ENCODE peak calls at places on chromosomes 7 and 10, in nine cellular contexts. One of them, this sample, is unnamed.

GRCh38 chr7:81725496-81726117 is 44.2 kb downstream of the HGF start:
- DNase-seq in pancreas: no peak
- DNase-seq in HFF-Myc: peak
- DNase-seq in progenitor cell of endocrine pancreas: no peak
- DNase-seq in fibroblast of lung: peak
- DNase-seq in AG04450: peak
- DNase-seq in neural progenitor cell: no peak
- DNase-seq in upper lobe of left lung: no peak
- DNase-seq in AG04449: peak
- DNase-seq in this sample: no peak

GRCh38 chr7:150857276-150858055 is 5.1 kb downstream of the AOC1 start:
- DNase-seq in pancreas: no peak
- DNase-seq in HFF-Myc: no peak
- DNase-seq in progenitor cell of endocrine pancreas: no peak
- DNase-seq in fibroblast of lung: no peak
- DNase-seq in AG04450: no peak
- DNase-seq in neural progenitor cell: no peak
- DNase-seq in upper lobe of left lung: peak
- DNase-seq in AG04449: no peak
- DNase-seq in this sample: no peak

GRCh38 chr7:45071528-45071927 is 17.2 kb downstream of the NACAD start:
- DNase-seq in pancreas: no peak
- DNase-seq in HFF-Myc: no peak
- DNase-seq in progenitor cell of endocrine pancreas: no peak
- DNase-seq in fibroblast of lung: no peak
- DNase-seq in AG04450: no peak
- DNase-seq in neural progenitor cell: no peak
- DNase-seq in upper lobe of left lung: no peak
- DNase-seq in AG04449: no peak
- DNase-seq in this sample: no peak

GRCh38 chr7:117149692-117150091 is 173.2 kb downstream of the WNT2 start:
- DNase-seq in pancreas: no peak
- DNase-seq in HFF-Myc: no peak
- DNase-seq in progenitor cell of endocrine pancreas: no peak
- DNase-seq in fibroblast of lung: no peak
- DNase-seq in AG04450: no peak
- DNase-seq in neural progenitor cell: no peak
- DNase-seq in upper lobe of left lung: no peak
- DNase-seq in AG04449: no peak
- DNase-seq in this sample: no peak

GRCh38 chr7:117169907-117170306 is 153.0 kb downstream of the WNT2 start:
- DNase-seq in pancreas: peak
- DNase-seq in HFF-Myc: no peak
- DNase-seq in progenitor cell of endocrine pancreas: no peak
- DNase-seq in fibroblast of lung: no peak
- DNase-seq in AG04450: no peak
- DNase-seq in neural progenitor cell: no peak
- DNase-seq in upper lobe of left lung: no peak
- DNase-seq in AG04449: no peak
- DNase-seq in this sample: no peak

GRCh38 chr7:31466036-31466435 is 47.9 kb upstream of the ITPRID1 start:
- DNase-seq in pancreas: no peak
- DNase-seq in HFF-Myc: no peak
- DNase-seq in progenitor cell of endocrine pancreas: no peak
- DNase-seq in fibroblast of lung: no peak
- DNase-seq in AG04450: no peak
- DNase-seq in neural progenitor cell: no peak
- DNase-seq in upper lobe of left lung: no peak
- DNase-seq in AG04449: no peak
- DNase-seq in this sample: no peak

GRCh38 chr10:82768040-82768439 is 893.0 kb downstream of the NRG3 start:
- DNase-seq in pancreas: no peak
- DNase-seq in HFF-Myc: no peak
- DNase-seq in progenitor cell of endocrine pancreas: no peak
- DNase-seq in fibroblast of lung: no peak
- DNase-seq in AG04450: no peak
- DNase-seq in neural progenitor cell: no peak
- DNase-seq in upper lobe of left lung: no peak
- DNase-seq in AG04449: no peak
- DNase-seq in this sample: no peak

GRCh38 chr10:122054046-122055025 is 65.4 kb downstream of the TACC2 start:
- DNase-seq in pancreas: peak
- DNase-seq in HFF-Myc: no peak
- DNase-seq in progenitor cell of endocrine pancreas: no peak
- DNase-seq in fibroblast of lung: peak
- DNase-seq in AG04450: no peak
- DNase-seq in neural progenitor cell: peak
- DNase-seq in upper lobe of left lung: no peak
- DNase-seq in AG04449: no peak
- DNase-seq in this sample: no peak

GRCh38 chr7:67937717-67938191 is 941.1 kb downstream of the TYW1 start:
- DNase-seq in pancreas: no peak
- DNase-seq in HFF-Myc: no peak
- DNase-seq in progenitor cell of endocrine pancreas: no peak
- DNase-seq in fibroblast of lung: peak
- DNase-seq in AG04450: no peak
- DNase-seq in neural progenitor cell: no peak
- DNase-seq in upper lobe of left lung: no peak
- DNase-seq in AG04449: peak
- DNase-seq in this sample: no peak

GRCh38 chr10:87861566-87861952 is 1.8 kb downstream of the KLLN start:
- DNase-seq in pancreas: peak
- DNase-seq in HFF-Myc: no peak
- DNase-seq in progenitor cell of endocrine pancreas: peak
- DNase-seq in fibroblast of lung: peak
- DNase-seq in AG04450: peak
- DNase-seq in neural progenitor cell: peak
- DNase-seq in upper lobe of left lung: no peak
- DNase-seq in AG04449: no peak
- DNase-seq in this sample: peak

DNA sequence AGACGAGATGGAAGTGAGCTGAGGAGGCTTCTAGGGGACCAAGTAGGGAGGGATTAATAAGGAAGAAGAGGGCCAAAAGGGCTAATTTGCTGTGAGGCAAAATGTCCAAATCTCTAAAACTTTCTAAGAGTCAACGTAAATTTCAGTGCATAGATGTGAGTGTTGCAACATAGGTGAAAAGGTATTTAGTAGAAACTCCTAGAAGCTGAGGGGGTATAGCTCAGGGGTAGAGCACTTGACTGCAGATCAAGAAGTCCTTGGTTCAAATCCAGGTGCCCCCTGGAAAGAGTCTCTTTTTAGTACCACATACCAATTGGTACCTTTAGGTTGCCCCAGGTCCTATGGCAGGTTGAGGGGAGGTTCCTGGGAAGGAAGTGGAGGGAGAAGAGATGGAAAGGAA is 48.7 kb upstream of the ZNF746 start:
- DNase-seq in pancreas: no peak
- DNase-seq in HFF-Myc: no peak
- DNase-seq in progenitor cell of endocrine pancreas: no peak
- DNase-seq in fibroblast of lung: no peak
- DNase-seq in AG04450: no peak
- DNase-seq in neural progenitor cell: no peak
- DNase-seq in upper lobe of left lung: no peak
- DNase-seq in AG04449: no peak
- DNase-seq in this sample: no peak
- TF ChIP-seq CTCF in pancreas: no peak
- TF ChIP-seq CTCF in HFF-Myc: no peak
- TF ChIP-seq CTCF in progenitor cell of endocrine pancreas: no peak
- TF ChIP-seq CTCF in fibroblast of lung: no peak
- TF ChIP-seq CTCF in AG04450: no peak
- TF ChIP-seq CTCF in neural progenitor cell: no peak
- TF ChIP-seq CTCF in upper lobe of left lung: no peak
- TF ChIP-seq CTCF in AG04449: no peak
- TF ChIP-seq CTCF in this sample: no peak

GRCh38 chr10:96047004-96047649 is 3.7 kb downstream of the CCNJ start:
- DNase-seq in pancreas: no peak
- DNase-seq in HFF-Myc: no peak
- DNase-seq in progenitor cell of endocrine pancreas: no peak
- DNase-seq in fibroblast of lung: no peak
- DNase-seq in AG04450: no peak
- DNase-seq in neural progenitor cell: no peak
- DNase-seq in upper lobe of left lung: no peak
- DNase-seq in AG04449: no peak
- DNase-seq in this sample: no peak
- TF ChIP-seq CTCF in pancreas: no peak
- TF ChIP-seq CTCF in HFF-Myc: no peak
- TF ChIP-seq CTCF in progenitor cell of endocrine pancreas: no peak
- TF ChIP-seq CTCF in fibroblast of lung: no peak
- TF ChIP-seq CTCF in AG04450: no peak
- TF ChIP-seq CTCF in neural progenitor cell: peak
- TF ChIP-seq CTCF in upper lobe of left lung: no peak
- TF ChIP-seq CTCF in AG04449: no peak
- TF ChIP-seq CTCF in this sample: peak

GRCh38 chr7:156109988-156110387 is 297.7 kb upstream of the SHH start:
- DNase-seq in pancreas: no peak
- DNase-seq in HFF-Myc: no peak
- DNase-seq in progenitor cell of endocrine pancreas: no peak
- DNase-seq in fibroblast of lung: no peak
- DNase-seq in AG04450: no peak
- DNase-seq in neural progenitor cell: no peak
- DNase-seq in upper lobe of left lung: no peak
- DNase-seq in AG04449: no peak
- DNase-seq in this sample: no peak

GRCh38 chr7:156109076-156109475 is 296.8 kb upstream of the SHH start:
- DNase-seq in pancreas: no peak
- DNase-seq in HFF-Myc: no peak
- DNase-seq in progenitor cell of endocrine pancreas: no peak
- DNase-seq in fibroblast of lung: no peak
- DNase-seq in AG04450: no peak
- DNase-seq in neural progenitor cell: no peak
- DNase-seq in upper lobe of left lung: no peak
- DNase-seq in AG04449: no peak
- DNase-seq in this sample: no peak

GRCh38 chr7:156105337-156106106 is 293.3 kb upstream of the SHH start:
- DNase-seq in pancreas: no peak
- DNase-seq in HFF-Myc: no peak
- DNase-seq in progenitor cell of endocrine pancreas: no peak
- DNase-seq in fibroblast of lung: no peak
- DNase-seq in AG04450: no peak
- DNase-seq in neural progenitor cell: no peak
- DNase-seq in upper lobe of left lung: no peak
- DNase-seq in AG04449: no peak
- DNase-seq in this sample: no peak

GRCh38 chr7:156106107-156106426 is 293.8 kb upstream of the SHH start:
- DNase-seq in pancreas: no peak
- DNase-seq in HFF-Myc: no peak
- DNase-seq in progenitor cell of endocrine pancreas: no peak
- DNase-seq in fibroblast of lung: no peak
- DNase-seq in AG04450: no peak
- DNase-seq in neural progenitor cell: no peak
- DNase-seq in upper lobe of left lung: no peak
- DNase-seq in AG04449: no peak
- DNase-seq in this sample: no peak

GRCh38 chr7:156107957-156108356 is 295.7 kb upstream of the SHH start:
- DNase-seq in pancreas: no peak
- DNase-seq in HFF-Myc: no peak
- DNase-seq in progenitor cell of endocrine pancreas: no peak
- DNase-seq in fibroblast of lung: no peak
- DNase-seq in AG04450: no peak
- DNase-seq in neural progenitor cell: no peak
- DNase-seq in upper lobe of left lung: no peak
- DNase-seq in AG04449: no peak
- DNase-seq in this sample: no peak
- TF ChIP-seq CTCF in pancreas: no peak
- TF ChIP-seq CTCF in HFF-Myc: no peak
- TF ChIP-seq CTCF in progenitor cell of endocrine pancreas: no peak
- TF ChIP-seq CTCF in fibroblast of lung: no peak
- TF ChIP-seq CTCF in AG04450: no peak
- TF ChIP-seq CTCF in neural progenitor cell: no peak
- TF ChIP-seq CTCF in upper lobe of left lung: no peak
- TF ChIP-seq CTCF in AG04449: no peak
- TF ChIP-seq CTCF in this sample: no peak

GRCh38 chr10:79113827-79114226 is 45.1 kb downstream of the ZMIZ1 start:
- DNase-seq in pancreas: no peak
- DNase-seq in HFF-Myc: no peak
- DNase-seq in progenitor cell of endocrine pancreas: no peak
- DNase-seq in fibroblast of lung: no peak
- DNase-seq in AG04450: no peak
- DNase-seq in neural progenitor cell: peak
- DNase-seq in upper lobe of left lung: no peak
- DNase-seq in AG04449: no peak
- DNase-seq in this sample: no peak

GRCh38 chr10:79116363-79116762 is 47.6 kb downstream of the ZMIZ1 start:
- DNase-seq in pancreas: no peak
- DNase-seq in HFF-Myc: no peak
- DNase-seq in progenitor cell of endocrine pancreas: no peak
- DNase-seq in fibroblast of lung: no peak
- DNase-seq in AG04450: no peak
- DNase-seq in neural progenitor cell: no peak
- DNase-seq in upper lobe of left lung: no peak
- DNase-seq in AG04449: no peak
- DNase-seq in this sample: no peak

GRCh38 chr10:79116801-79117723 is 48.3 kb downstream of the ZMIZ1 start:
- DNase-seq in pancreas: peak
- DNase-seq in HFF-Myc: no peak
- DNase-seq in progenitor cell of endocrine pancreas: no peak
- DNase-seq in fibroblast of lung: peak
- DNase-seq in AG04450: no peak
- DNase-seq in neural progenitor cell: no peak
- DNase-seq in upper lobe of left lung: no peak
- DNase-seq in AG04449: no peak
- DNase-seq in this sample: peak

GRCh38 chr10:79115302-79115701 is 46.5 kb downstream of the ZMIZ1 start:
- DNase-seq in pancreas: no peak
- DNase-seq in HFF-Myc: no peak
- DNase-seq in progenitor cell of endocrine pancreas: no peak
- DNase-seq in fibroblast of lung: no peak
- DNase-seq in AG04450: no peak
- DNase-seq in neural progenitor cell: no peak
- DNase-seq in upper lobe of left lung: no peak
- DNase-seq in AG04449: no peak
- DNase-seq in this sample: no peak

DNA sequence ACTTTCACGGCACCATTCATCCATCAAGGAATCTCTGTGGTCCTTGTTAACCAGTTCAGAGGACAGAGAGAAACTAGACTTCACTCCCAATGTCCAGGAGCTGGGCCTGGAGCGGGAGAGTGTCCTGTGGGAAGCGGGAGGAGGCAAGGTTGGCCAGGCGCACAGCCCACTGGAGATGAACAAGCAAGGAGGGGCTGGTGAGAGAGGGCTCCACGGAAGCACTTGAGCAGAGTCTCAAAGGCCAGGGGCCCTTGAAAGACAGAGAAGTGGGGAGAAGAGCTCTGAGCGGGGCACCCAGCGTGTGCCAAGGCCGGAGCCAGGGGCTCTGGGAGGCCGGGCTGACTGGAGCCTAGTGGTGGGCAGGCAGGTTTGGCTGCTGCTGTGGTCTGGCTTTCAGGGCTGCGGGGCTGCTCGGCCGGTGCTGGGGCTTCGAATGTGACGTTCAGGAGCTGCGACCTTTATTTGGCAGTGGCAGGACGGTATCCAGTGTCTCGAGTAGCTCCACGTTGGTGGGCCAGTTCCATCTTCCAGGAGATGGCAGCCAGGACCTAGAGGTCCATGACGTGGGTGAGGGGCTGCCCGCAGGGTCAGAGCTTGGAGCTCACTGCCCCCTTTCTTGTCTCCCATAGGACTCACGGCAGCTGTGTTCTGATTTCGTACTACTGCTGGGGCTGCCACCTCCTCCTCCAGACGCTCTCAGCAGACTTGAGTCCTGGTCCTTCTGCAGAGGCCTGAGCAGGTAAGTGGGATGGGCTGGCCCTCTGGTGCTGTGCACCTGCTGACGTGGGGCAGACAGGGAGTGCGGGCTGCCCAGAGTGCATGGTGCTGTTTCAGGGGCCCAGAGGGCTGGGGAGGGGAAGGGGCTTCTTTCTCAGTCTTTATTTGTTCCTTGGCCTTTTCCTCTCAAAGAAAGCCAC is 49.8 kb downstream of the ZMIZ1 start:
- DNase-seq in pancreas: no peak
- DNase-seq in HFF-Myc: no peak
- DNase-seq in progenitor cell of endocrine pancreas: no peak
- DNase-seq in fibroblast of lung: no peak
- DNase-seq in AG04450: no peak
- DNase-seq in neural progenitor cell: no peak
- DNase-seq in upper lobe of left lung: no peak
- DNase-seq in AG04449: no peak
- DNase-seq in this sample: no peak
- TF ChIP-seq CTCF in pancreas: no peak
- TF ChIP-seq CTCF in HFF-Myc: no peak
- TF ChIP-seq CTCF in progenitor cell of endocrine pancreas: no peak
- TF ChIP-seq CTCF in fibroblast of lung: no peak
- TF ChIP-seq CTCF in AG04450: no peak
- TF ChIP-seq CTCF in neural progenitor cell: no peak
- TF ChIP-seq CTCF in upper lobe of left lung: no peak
- TF ChIP-seq CTCF in AG04449: no peak
- TF ChIP-seq CTCF in this sample: no peak

This sample was measured in GM10248.